ENCODE peak calls at places on chromosomes 6 and 20, in nine cellular contexts. F is heart left ventricle; Y is ascending aorta; G is testis; U is ovary; S is CD4-positive, CD25-positive, alpha-beta regulatory T cell; J is CD8-positive, alpha-beta memory T cell; T is mesendoderm; L is effector memory CD4-positive, alpha-beta T cell. W is an unnamed sample.

GRCh38 chr20:44979090-44979621 is 12.8 kb downstream of the STK4 start:
- DNase-seq in F (no peak), Y (no peak), G (no peak), U (no peak), S (peak; percentile 78), J (peak; percentile 86), T (no peak), L (peak; percentile 70), W (peak; percentile 60)

GRCh38 chr6:138869343-138869742 is 73.5 kb downstream of the ECT2L start:
- DNase-seq in F (peak; percentile 67), Y (no peak), G (no peak), U (no peak), S (no peak), J (no peak), T (peak; percentile 43), L (no peak), W (no peak)

GRCh38 chr20:11041396-11041795 is 367.6 kb upstream of the JAG1 start:
- DNase-seq in F (no peak), Y (no peak), G (no peak), U (no peak), S (no peak), J (no peak), T (no peak), L (no peak), W (no peak)

GRCh38 chr6:144349690-144350132 is 64.6 kb downstream of the UTRN start:
- DNase-seq in F (peak; percentile 38), Y (no peak), G (no peak), U (no peak), S (peak; percentile 57), J (peak; percentile 31), T (no peak), L (no peak), W (no peak)

GRCh38 chr6:32700391-32701040 is 34.1 kb upstream of the HLA-DQB1 start:
- DNase-seq in F (peak; percentile 29), Y (no peak), G (peak; percentile 39), U (peak; percentile 21), S (peak; percentile 62), J (peak; percentile 31), T (peak; percentile 81), L (peak; percentile 16), W (no peak)

GRCh38 chr20:14288341-14289330 is 48.8 kb downstream of the FLRT3 start:
- DNase-seq in F (no peak), Y (no peak), G (no peak), U (no peak), S (no peak), J (no peak), T (peak; percentile 10), L (no peak), W (no peak)

GRCh38 chr6:146433881-146434741 is 109.5 kb upstream of the RAB32 start:
- DNase-seq in F (no peak), Y (no peak), G (peak; percentile 38), U (no peak), S (no peak), J (no peak), T (peak; percentile 36), L (no peak), W (no peak)

GRCh38 chr20:48622421-48622820 is 205.4 kb downstream of the PREX1 start:
- DNase-seq in F (no peak), Y (no peak), G (peak; percentile 74), U (peak; percentile 55), S (no peak), J (no peak), T (no peak), L (no peak), W (no peak)

GRCh38 chr6:45075246-45075645 is 252.9 kb upstream of the RUNX2 start:
- DNase-seq in F (no peak), Y (no peak), G (no peak), U (no peak), S (no peak), J (no peak), T (no peak), L (no peak), W (no peak)

GRCh38 chr6:43125119-43125518 is 46.0 kb upstream of the SRF start:
- DNase-seq in F (no peak), Y (no peak), G (no peak), U (no peak), S (no peak), J (no peak), T (no peak), L (no peak), W (no peak)

GRCh38 chr20:43739148-43739749 is 12.4 kb upstream of the GTSF1L start:
- DNase-seq in F (no peak), Y (no peak), G (no peak), U (no peak), S (no peak), J (no peak), T (no peak), L (no peak), W (no peak)

GRCh38 chr6:114941078-114941477 is 598.3 kb upstream of the HS3ST5 start:
- DNase-seq in F (no peak), Y (no peak), G (no peak), U (no peak), S (no peak), J (no peak), T (peak; percentile 59), L (no peak), W (no peak)

GRCh38 chr6:40194771-40195170 is 260.5 kb upstream of the MOCS1 start:
- DNase-seq in F (no peak), Y (no peak), G (no peak), U (no peak), S (no peak), J (no peak), T (no peak), L (no peak), W (no peak)

GRCh38 chr6:163675611-163676010 is 261.1 kb downstream of the QKI start:
- DNase-seq in F (no peak), Y (no peak), G (no peak), U (no peak), S (no peak), J (no peak), T (no peak), L (no peak), W (no peak)

GRCh38 chr6:108564178-108564577 is 3.5 kb downstream of the FOXO3 start:
- DNase-seq in F (no peak), Y (no peak), G (no peak), U (no peak), S (peak; percentile 44), J (no peak), T (no peak), L (no peak), W (no peak)

GRCh38 chr6:40695114-40695513 is 108.0 kb upstream of the LRFN2 start:
- DNase-seq in F (no peak), Y (no peak), G (no peak), U (no peak), S (peak; percentile 3), J (no peak), T (peak; percentile 64), L (no peak), W (no peak)

GRCh38 chr6:113574147-113574546 is 283.0 kb upstream of the MARCKS start:
- DNase-seq in F (no peak), Y (no peak), G (no peak), U (no peak), S (no peak), J (no peak), T (no peak), L (no peak), W (no peak)

GRCh38 chr20:3323398-3323797 is 84.1 kb downstream of the DNAAF9 start:
- DNase-seq in F (no peak), Y (no peak), G (no peak), U (no peak), S (peak; percentile 21), J (no peak), T (peak; percentile 62), L (no peak), W (no peak)

GRCh38 chr20:7856756-7857155 is 83.5 kb downstream of the HAO1 start:
- DNase-seq in F (no peak), Y (no peak), G (no peak), U (no peak), S (no peak), J (no peak), T (peak; percentile 14), L (no peak), W (no peak)

GRCh38 chr20:4192378-4193048 is 177.2 kb upstream of the RNF24 start:
- DNase-seq in F (no peak), Y (no peak), G (no peak), U (no peak), S (no peak), J (no peak), T (no peak), L (no peak), W (no peak)

GRCh38 chr6:150018846-150019580 is 6.3 kb downstream of the RAET1L start:
- DNase-seq in F (no peak), Y (no peak), G (no peak), U (no peak), S (no peak), J (no peak), T (no peak), L (no peak), W (no peak)
- H3K27me3 ChIP-seq in F (peaks cover 48% of the 10 kb centered on the region), Y (peaks cover 6% of the 10 kb centered on the region), G (no peaks in the 10 kb centered on the region), U (no peaks in the 10 kb centered on the region), S (peaks cover 18% of the 10 kb centered on the region), J (peaks cover 16% of the 10 kb centered on the region), T (peaks cover 5% of the 10 kb centered on the region), L (peaks cover 26% of the 10 kb centered on the region), W (peaks cover 13% of the 10 kb centered on the region)

GRCh38 chr6:165985281-165985925 is 182.2 kb downstream of the TBXT start:
- DNase-seq in F (no peak), Y (no peak), G (no peak), U (no peak), S (no peak), J (no peak), T (no peak), L (no peak), W (no peak)
- H3K27me3 ChIP-seq in F (peaks cover 41% of the 10 kb centered on the region), Y (no peaks in the 10 kb centered on the region), G (no peaks in the 10 kb centered on the region), U (no peaks in the 10 kb centered on the region), S (peaks cover 4% of the 10 kb centered on the region), J (no peaks in the 10 kb centered on the region), T (peaks cover 45% of the 10 kb centered on the region), L (no peaks in the 10 kb centered on the region), W (no peaks in the 10 kb centered on the region)

GRCh38 chr20:63178889-63179751 is 36.8 kb downstream of the YTHDF1 start:
- DNase-seq in F (peak; percentile 36), Y (no peak), G (peak; percentile 66), U (no peak), S (peak; percentile 54), J (peak; percentile 74), T (peak; percentile 60), L (peak; percentile 50), W (peak; percentile 62)
- H3K27me3 ChIP-seq in F (peaks cover 90% of the 10 kb centered on the region), Y (peaks cover 52% of the 10 kb centered on the region), G (no peaks in the 10 kb centered on the region), U (peaks cover 7% of the 10 kb centered on the region), S (no peaks in the 10 kb centered on the region), J (peaks cover 38% of the 10 kb centered on the region), T (peaks cover 40% of the 10 kb centered on the region), L (peaks cover 62% of the 10 kb centered on the region), W (peaks cover 16% of the 10 kb centered on the region)

DNA sequence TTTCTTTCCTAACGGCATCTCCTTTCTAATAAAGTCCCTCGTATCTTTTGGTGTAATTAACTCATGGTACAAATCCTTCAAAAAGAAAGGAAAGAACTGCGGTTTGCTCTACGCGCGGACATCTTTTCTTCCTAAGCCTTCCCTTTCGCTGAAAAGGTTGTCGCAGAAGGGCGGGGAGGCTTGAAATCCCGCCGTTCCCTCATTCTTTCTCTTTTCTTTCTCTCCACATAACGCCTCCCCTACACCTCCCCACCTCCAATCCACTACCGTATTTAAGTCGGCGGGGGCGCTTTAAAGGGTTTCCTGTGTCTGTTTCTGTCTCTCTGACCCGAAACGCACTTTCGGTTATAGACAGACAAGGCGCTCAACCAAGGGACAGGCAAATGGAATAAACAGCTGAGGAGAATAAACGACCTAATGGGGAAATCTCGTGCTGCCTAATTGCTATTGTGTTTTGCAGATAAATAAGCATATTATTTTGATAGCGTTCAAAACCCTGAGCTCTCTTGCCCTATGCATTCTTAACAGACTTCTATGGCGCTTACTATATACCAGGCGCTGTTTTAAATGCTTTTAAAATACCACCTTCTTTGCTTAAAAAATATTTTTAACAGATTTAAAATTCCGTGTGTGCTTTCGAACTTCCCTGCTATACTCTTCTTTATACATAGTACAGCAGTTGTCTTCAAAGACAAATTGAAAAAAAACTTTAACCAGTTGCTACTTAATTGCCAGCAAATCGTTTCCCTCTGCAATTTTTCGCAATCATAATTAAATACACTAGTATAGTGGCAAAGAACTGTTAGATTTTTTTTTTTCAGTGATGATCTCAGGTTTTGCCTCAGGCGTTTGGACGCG is 2.5 kb upstream of the HEY2 start:
- DNase-seq in F (peak; percentile 83), Y (peak; percentile 28), G (peak; percentile 86), U (peak; percentile 52), S (peak; percentile 87), J (peak; percentile 78), T (peak; percentile 97), L (peak; percentile 61), W (peak; percentile 75)
- H3K27me3 ChIP-seq in F (peaks cover 5% of the 10 kb centered on the region), Y (no peaks in the 10 kb centered on the region), G (no peaks in the 10 kb centered on the region), U (no peaks in the 10 kb centered on the region), S (peaks cover 57% of the 10 kb centered on the region), J (peaks cover 40% of the 10 kb centered on the region), T (no peaks in the 10 kb centered on the region), L (peaks cover 36% of the 10 kb centered on the region), W (peaks cover 19% of the 10 kb centered on the region)

W was measured in naive thymus-derived CD4-positive, alpha-beta T cell.